ENCODE peak calls at places on chromosomes 3 and 15, in ten cellular contexts. W is A549, C is ovary, J is sigmoid colon, H is K562, K is HepG2, I is tibial nerve, M is upper lobe of left lung, B is stomach, Y is GM12878. F is an unnamed sample.

GRCh38 chr15:88635343-88635742 is 3.5 kb upstream of the ISG20 start:
- DNase-seq in I (no peak), J (no peak), B (no peak), K (no peak), W (no peak), C (no peak), Y (no peak), H (no peak), M (no peak), F (peak; percentile 57)

GRCh38 chr3:85725809-85726208 is 767.0 kb downstream of the CADM2 start:
- DNase-seq in I (no peak), K (peak; percentile 7), W (no peak), C (no peak), M (no peak), B (no peak), H (no peak), J (no peak), Y (no peak), F (no peak)

GRCh38 chr3:177191108-177191779 is 6.0 kb downstream of the TBL1XR1 start:
- DNase-seq in K (no peak), W (no peak), I (no peak), Y (no peak), B (no peak), C (no peak), M (no peak), J (no peak), H (no peak), F (no peak)

GRCh38 chr3:143329567-143330164 is 210.1 kb downstream of the CHST2 start:
- DNase-seq in C (no peak), B (no peak), K (peak; percentile 3), M (no peak), Y (no peak), J (no peak), W (no peak), I (no peak), H (no peak), F (no peak)

GRCh38 chr3:12470111-12470510 is 14.2 kb upstream of the TSEN2 start:
- DNase-seq in H (no peak), J (no peak), K (no peak), C (no peak), W (no peak), M (no peak), B (no peak), I (no peak), Y (no peak), F (no peak)

GRCh38 chr3:127647171-127647884 is 18.3 kb downstream of the PODXL2 start:
- DNase-seq in B (no peak), K (no peak), I (no peak), W (no peak), H (no peak), C (no peak), M (no peak), J (no peak), Y (no peak), F (no peak)

GRCh38 chr3:120753831-120754230 is 11.3 kb downstream of the GTF2E1 start:
- DNase-seq in I (no peak), W (no peak), J (no peak), B (no peak), K (no peak), C (no peak), M (no peak), H (no peak), Y (no peak), F (no peak)

GRCh38 chr3:17221529-17221928 is 336.8 kb downstream of the PLCL2 start:
- DNase-seq in I (no peak), M (no peak), H (no peak), B (no peak), C (no peak), Y (no peak), W (no peak), K (no peak), J (no peak), F (no peak)

GRCh38 chr15:93520206-93520605 is 431.2 kb upstream of the RGMA start:
- DNase-seq in B (no peak), I (no peak), K (no peak), C (no peak), W (no peak), J (no peak), Y (no peak), M (no peak), H (no peak), F (no peak)

GRCh38 chr3:22269827-22270226 is 518.8 kb upstream of the ZNF385D start:
- DNase-seq in Y (no peak), J (no peak), M (no peak), C (no peak), W (no peak), B (no peak), K (no peak), I (no peak), H (no peak), F (no peak)
- TF ChIP-seq EP300 in Y (no peak), J (no peak), M (no peak), C (no peak), W (no peak), B (no peak), K (no peak), I (no peak), H (no peak), F (no peak)

GRCh38 chr15:36429707-36430106 is 149.7 kb upstream of the CDIN1 start:
- DNase-seq in W (no peak), K (no peak), I (no peak), J (no peak), M (no peak), C (no peak), H (no peak), B (no peak), Y (no peak), F (no peak)

GRCh38 chr15:36430721-36431265 is 148.6 kb upstream of the CDIN1 start:
- DNase-seq in K (no peak), C (no peak), W (no peak), B (no peak), H (no peak), I (no peak), M (no peak), J (no peak), Y (no peak), F (no peak)

GRCh38 chr15:36426696-36427095 is 152.7 kb upstream of the CDIN1 start:
- DNase-seq in B (no peak), Y (no peak), K (no peak), W (no peak), I (no peak), M (no peak), C (no peak), H (no peak), J (no peak), F (no peak)

GRCh38 chr15:36430280-36430679 is 149.1 kb upstream of the CDIN1 start:
- DNase-seq in W (no peak), M (no peak), J (no peak), I (no peak), C (no peak), K (no peak), H (no peak), Y (no peak), B (no peak), F (no peak)

DNA sequence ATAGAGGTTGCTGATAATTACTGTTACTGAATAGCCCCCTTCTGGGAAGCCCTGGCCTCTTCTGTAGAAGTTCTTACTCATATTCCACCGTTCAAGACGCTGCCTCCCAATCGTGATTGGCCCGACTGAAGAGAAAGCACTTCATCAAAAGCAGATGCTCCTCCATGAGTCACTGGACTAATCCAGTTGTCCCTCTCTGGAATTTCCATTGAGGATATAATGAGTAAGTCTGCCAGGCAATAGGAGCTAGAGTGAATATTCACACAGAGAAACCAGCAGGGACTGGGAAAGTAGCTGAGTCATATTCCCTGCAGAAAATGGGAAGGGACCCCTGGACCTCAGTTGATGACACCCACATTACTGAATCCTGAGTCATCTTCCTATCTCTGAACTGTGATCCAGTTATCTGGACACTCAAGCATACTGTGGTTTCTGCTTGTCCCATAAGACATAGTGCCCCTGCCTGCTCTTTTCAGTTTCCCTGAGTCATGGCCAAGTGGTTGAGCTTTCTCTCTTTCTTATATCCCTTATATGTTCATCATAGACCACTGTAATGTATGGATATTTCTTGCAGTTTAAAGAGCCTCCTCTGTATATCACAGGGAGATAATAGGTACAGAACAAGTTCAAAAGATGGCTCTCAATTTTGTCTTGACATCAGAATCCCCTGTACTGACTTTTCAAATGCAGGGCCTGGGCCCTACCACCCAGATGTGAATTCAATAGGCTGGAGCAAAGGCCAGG is 151.2 kb upstream of the CDIN1 start:
- DNase-seq in K (peak; percentile 63), Y (no peak), J (no peak), B (no peak), I (no peak), W (peak; percentile 66), C (no peak), H (peak; percentile 76), M (no peak), F (no peak)
- TF ChIP-seq EP300 in K (no peak), Y (no peak), J (no peak), B (no peak), I (no peak), W (peak; percentile 67), C (no peak), H (peak; percentile 98), M (no peak), F (no peak)

DNA sequence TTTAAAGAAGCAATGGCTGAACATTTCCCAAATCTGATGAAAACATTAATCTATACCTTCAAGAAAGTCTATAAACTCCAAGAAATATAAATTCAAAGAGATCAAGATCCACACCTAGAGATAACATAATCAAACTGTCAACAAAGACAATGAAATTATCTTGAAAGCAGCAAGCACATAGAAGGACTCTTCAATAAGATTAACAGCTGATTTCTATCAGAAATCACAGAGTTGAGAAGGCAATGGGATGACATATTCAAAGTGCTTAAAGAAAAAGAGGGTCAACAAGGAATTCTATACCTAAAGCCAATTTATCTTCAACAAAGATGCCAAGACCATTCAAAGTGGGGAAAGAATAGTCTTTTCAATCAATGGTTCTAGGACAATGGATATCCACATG is 41.1 kb upstream of the LAMP3 start:
- DNase-seq in C (no peak), W (no peak), K (no peak), Y (no peak), I (no peak), M (no peak), H (no peak), J (no peak), B (no peak), F (no peak)
- TF ChIP-seq EP300 in C (no peak), W (no peak), K (no peak), Y (no peak), I (no peak), M (no peak), H (no peak), J (no peak), B (no peak), F (no peak)

GRCh38 chr3:45992820-45993219 is 2.8 kb downstream of the FYCO1 start:
- DNase-seq in B (no peak), H (no peak), I (no peak), W (no peak), K (no peak), M (no peak), C (no peak), J (no peak), Y (no peak), F (no peak)
- TF ChIP-seq EP300 in B (no peak), H (no peak), I (no peak), W (no peak), K (no peak), M (no peak), C (no peak), J (no peak), Y (no peak), F (no peak)

GRCh38 chr3:59464187-59464586 is 414.4 kb upstream of the CFAP20DC start:
- DNase-seq in C (no peak), K (no peak), M (no peak), Y (no peak), B (no peak), H (no peak), J (no peak), I (no peak), W (no peak), F (no peak)
- TF ChIP-seq EP300 in C (no peak), K (no peak), M (no peak), Y (no peak), B (no peak), H (no peak), J (no peak), I (no peak), W (no peak), F (no peak)

F was measured in transverse colon.